ENCODE peak calls at places on chromosomes 16 and 17, in six cellular contexts. One of them, this sample, is unnamed.

GRCh38 chr17:81400939-81401726 is 5.9 kb downstream of the BAHCC1 start:
- DNase-seq in Caco-2: no peak
- DNase-seq in HAP-1: no peak
- DNase-seq in coronary artery: no peak
- DNase-seq in HepG2: no peak
- DNase-seq in heart right ventricle: no peak
- DNase-seq in this sample: no peak

GRCh38 chr17:34413443-34414076 is 50.5 kb upstream of the CCL1 start:
- DNase-seq in Caco-2: no peak
- DNase-seq in HAP-1: no peak
- DNase-seq in coronary artery: no peak
- DNase-seq in HepG2: no peak
- DNase-seq in heart right ventricle: no peak
- DNase-seq in this sample: no peak

GRCh38 chr16:57360321-57360935 is 1.8 kb downstream of the CCL22 start:
- DNase-seq in Caco-2: no peak
- DNase-seq in HAP-1: no peak
- DNase-seq in coronary artery: peak
- DNase-seq in HepG2: no peak
- DNase-seq in heart right ventricle: no peak
- DNase-seq in this sample: no peak

GRCh38 chr17:36937001-36937960 is at the start of gene LHX1:
- DNase-seq in Caco-2: peak
- DNase-seq in HAP-1: peak
- DNase-seq in coronary artery: no peak
- DNase-seq in HepG2: no peak
- DNase-seq in heart right ventricle: no peak
- DNase-seq in this sample: no peak

GRCh38 chr17:50459081-50459676 is 9.5 kb downstream of the CHAD start:
- DNase-seq in Caco-2: peak
- DNase-seq in HAP-1: no peak
- DNase-seq in coronary artery: no peak
- DNase-seq in HepG2: peak
- DNase-seq in heart right ventricle: no peak
- DNase-seq in this sample: no peak

GRCh38 chr17:49021095-49021767 is 24.0 kb downstream of the IGF2BP1 start:
- DNase-seq in Caco-2: peak
- DNase-seq in HAP-1: no peak
- DNase-seq in coronary artery: no peak
- DNase-seq in HepG2: peak
- DNase-seq in heart right ventricle: no peak
- DNase-seq in this sample: no peak

GRCh38 chr17:79843475-79843916 is 4.3 kb upstream of the CBX4 start:
- DNase-seq in Caco-2: peak
- DNase-seq in HAP-1: no peak
- DNase-seq in coronary artery: no peak
- DNase-seq in HepG2: no peak
- DNase-seq in heart right ventricle: no peak
- DNase-seq in this sample: no peak

GRCh38 chr16:87621550-87621829 is 19.2 kb downstream of the JPH3 start:
- DNase-seq in Caco-2: no peak
- DNase-seq in HAP-1: no peak
- DNase-seq in coronary artery: no peak
- DNase-seq in HepG2: no peak
- DNase-seq in heart right ventricle: no peak
- DNase-seq in this sample: no peak

GRCh38 chr17:43842975-43843325 is 4.0 kb upstream of the CD300LG start:
- DNase-seq in Caco-2: no peak
- DNase-seq in HAP-1: no peak
- DNase-seq in coronary artery: no peak
- DNase-seq in HepG2: no peak
- DNase-seq in heart right ventricle: no peak
- DNase-seq in this sample: no peak

GRCh38 chr17:62219500-62219899 is 154.4 kb upstream of the MED13 start:
- DNase-seq in Caco-2: no peak
- DNase-seq in HAP-1: no peak
- DNase-seq in coronary artery: no peak
- DNase-seq in HepG2: no peak
- DNase-seq in heart right ventricle: no peak
- DNase-seq in this sample: no peak

GRCh38 chr17:51275381-51275780 is 15.0 kb downstream of the UTP18 start:
- DNase-seq in Caco-2: no peak
- DNase-seq in HAP-1: no peak
- DNase-seq in coronary artery: no peak
- DNase-seq in HepG2: no peak
- DNase-seq in heart right ventricle: no peak
- DNase-seq in this sample: no peak

GRCh38 chr17:41915020-41915419 is 3.7 kb downstream of the ACLY start:
- DNase-seq in Caco-2: no peak
- DNase-seq in HAP-1: no peak
- DNase-seq in coronary artery: no peak
- DNase-seq in HepG2: no peak
- DNase-seq in heart right ventricle: no peak
- DNase-seq in this sample: no peak

GRCh38 chr17:81135503-81136283 is 29.6 kb upstream of the PVALEF start:
- DNase-seq in Caco-2: no peak
- DNase-seq in HAP-1: no peak
- DNase-seq in coronary artery: no peak
- DNase-seq in HepG2: no peak
- DNase-seq in heart right ventricle: no peak
- DNase-seq in this sample: no peak

GRCh38 chr17:74156878-74157277 is 46.6 kb upstream of the RPL38 start:
- DNase-seq in Caco-2: no peak
- DNase-seq in HAP-1: no peak
- DNase-seq in coronary artery: no peak
- DNase-seq in HepG2: no peak
- DNase-seq in heart right ventricle: no peak
- DNase-seq in this sample: no peak

GRCh38 chr16:59046335-59046734 is 312.2 kb upstream of the GOT2 start:
- DNase-seq in Caco-2: no peak
- DNase-seq in HAP-1: no peak
- DNase-seq in coronary artery: no peak
- DNase-seq in HepG2: no peak
- DNase-seq in heart right ventricle: no peak
- DNase-seq in this sample: no peak

GRCh38 chr16:58098207-58099096 is 30.7 kb downstream of the CFAP20 start:
- DNase-seq in Caco-2: no peak
- DNase-seq in HAP-1: no peak
- DNase-seq in coronary artery: no peak
- DNase-seq in HepG2: no peak
- DNase-seq in heart right ventricle: no peak
- DNase-seq in this sample: no peak

GRCh38 chr17:16422416-16422815 is 7.0 kb downstream of the TRPV2 start:
- DNase-seq in Caco-2: no peak
- DNase-seq in HAP-1: no peak
- DNase-seq in coronary artery: no peak
- DNase-seq in HepG2: no peak
- DNase-seq in heart right ventricle: no peak
- DNase-seq in this sample: no peak

GRCh38 chr16:28504707-28505404 is 1.8 kb downstream of the IL27 start:
- DNase-seq in Caco-2: peak
- DNase-seq in HAP-1: no peak
- DNase-seq in coronary artery: no peak
- DNase-seq in HepG2: no peak
- DNase-seq in heart right ventricle: no peak
- DNase-seq in this sample: no peak

GRCh38 chr17:31321481-31321880 is at the start of gene EVI2A:
- DNase-seq in Caco-2: no peak
- DNase-seq in HAP-1: peak
- DNase-seq in coronary artery: no peak
- DNase-seq in HepG2: no peak
- DNase-seq in heart right ventricle: peak
- DNase-seq in this sample: peak

GRCh38 chr17:49414271-49414621 is 436 bp downstream of the PHB1 start:
- DNase-seq in Caco-2: no peak
- DNase-seq in HAP-1: peak
- DNase-seq in coronary artery: no peak
- DNase-seq in HepG2: no peak
- DNase-seq in heart right ventricle: no peak
- DNase-seq in this sample: no peak

GRCh38 chr16:79089735-79090284 is 510.7 kb downstream of the MAF start:
- DNase-seq in Caco-2: no peak
- DNase-seq in HAP-1: no peak
- DNase-seq in coronary artery: no peak
- DNase-seq in HepG2: no peak
- DNase-seq in heart right ventricle: peak
- DNase-seq in this sample: no peak

GRCh38 chr17:17124341-17124740 is 81.8 kb downstream of the PLD6 start:
- DNase-seq in Caco-2: no peak
- DNase-seq in HAP-1: no peak
- DNase-seq in coronary artery: no peak
- DNase-seq in HepG2: no peak
- DNase-seq in heart right ventricle: no peak
- DNase-seq in this sample: no peak

GRCh38 chr17:7575959-7576358 is 3.5 kb upstream of the CD68 start:
- DNase-seq in Caco-2: no peak
- DNase-seq in HAP-1: no peak
- DNase-seq in coronary artery: no peak
- DNase-seq in HepG2: no peak
- DNase-seq in heart right ventricle: no peak
- DNase-seq in this sample: no peak
- H3K4me3 ChIP-seq in Caco-2: no peak
- H3K4me3 ChIP-seq in HAP-1: no peak
- H3K4me3 ChIP-seq in coronary artery: peak
- H3K4me3 ChIP-seq in HepG2: no peak
- H3K4me3 ChIP-seq in heart right ventricle: no peak
- H3K4me3 ChIP-seq in this sample: peak

DNA sequence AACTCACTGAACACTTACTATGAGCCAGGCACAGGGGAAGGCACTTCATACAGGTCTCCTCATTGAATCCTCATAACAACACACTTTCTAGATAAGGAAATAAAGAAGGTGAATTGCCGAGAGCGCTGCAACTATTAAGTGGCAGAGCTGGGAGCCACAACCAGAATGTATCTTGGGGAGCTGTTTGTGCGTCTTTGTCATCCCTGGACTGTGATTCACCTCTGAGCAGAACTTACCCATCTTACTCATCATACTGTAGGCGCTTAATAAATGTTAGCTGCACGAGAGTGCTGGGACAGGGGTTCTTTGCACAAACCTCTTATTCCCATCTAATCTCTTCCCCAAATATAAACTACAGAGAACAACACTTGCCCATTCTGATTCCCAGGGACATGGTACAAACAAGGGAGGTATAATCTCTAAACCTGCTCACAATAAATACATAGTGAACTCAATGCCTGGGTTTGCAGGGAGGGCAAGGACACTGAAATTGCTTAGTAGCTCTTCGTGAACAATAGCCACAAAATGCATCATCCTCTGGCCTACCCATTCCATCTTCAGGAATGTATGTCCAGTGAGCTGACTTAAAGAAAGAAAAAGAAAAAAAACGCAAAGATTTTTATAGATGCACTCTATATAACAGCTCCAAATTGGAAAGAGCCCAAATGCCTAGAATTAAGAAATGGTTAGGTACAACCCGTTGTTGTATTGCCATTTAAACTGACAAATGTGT is 43.0 kb downstream of the MYO18A start:
- DNase-seq in Caco-2: no peak
- DNase-seq in HAP-1: no peak
- DNase-seq in coronary artery: no peak
- DNase-seq in HepG2: no peak
- DNase-seq in heart right ventricle: no peak
- DNase-seq in this sample: no peak
- H3K4me3 ChIP-seq in Caco-2: no peak
- H3K4me3 ChIP-seq in HAP-1: no peak
- H3K4me3 ChIP-seq in coronary artery: no peak
- H3K4me3 ChIP-seq in HepG2: no peak
- H3K4me3 ChIP-seq in heart right ventricle: no peak
- H3K4me3 ChIP-seq in this sample: no peak

GRCh38 chr17:77802333-77802615 is 156.2 kb upstream of the TNRC6C start:
- DNase-seq in Caco-2: no peak
- DNase-seq in HAP-1: no peak
- DNase-seq in coronary artery: no peak
- DNase-seq in HepG2: no peak
- DNase-seq in heart right ventricle: no peak
- DNase-seq in this sample: no peak
- H3K4me3 ChIP-seq in Caco-2: no peak
- H3K4me3 ChIP-seq in HAP-1: no peak
- H3K4me3 ChIP-seq in coronary artery: no peak
- H3K4me3 ChIP-seq in HepG2: no peak
- H3K4me3 ChIP-seq in heart right ventricle: no peak
- H3K4me3 ChIP-seq in this sample: no peak

DNA sequence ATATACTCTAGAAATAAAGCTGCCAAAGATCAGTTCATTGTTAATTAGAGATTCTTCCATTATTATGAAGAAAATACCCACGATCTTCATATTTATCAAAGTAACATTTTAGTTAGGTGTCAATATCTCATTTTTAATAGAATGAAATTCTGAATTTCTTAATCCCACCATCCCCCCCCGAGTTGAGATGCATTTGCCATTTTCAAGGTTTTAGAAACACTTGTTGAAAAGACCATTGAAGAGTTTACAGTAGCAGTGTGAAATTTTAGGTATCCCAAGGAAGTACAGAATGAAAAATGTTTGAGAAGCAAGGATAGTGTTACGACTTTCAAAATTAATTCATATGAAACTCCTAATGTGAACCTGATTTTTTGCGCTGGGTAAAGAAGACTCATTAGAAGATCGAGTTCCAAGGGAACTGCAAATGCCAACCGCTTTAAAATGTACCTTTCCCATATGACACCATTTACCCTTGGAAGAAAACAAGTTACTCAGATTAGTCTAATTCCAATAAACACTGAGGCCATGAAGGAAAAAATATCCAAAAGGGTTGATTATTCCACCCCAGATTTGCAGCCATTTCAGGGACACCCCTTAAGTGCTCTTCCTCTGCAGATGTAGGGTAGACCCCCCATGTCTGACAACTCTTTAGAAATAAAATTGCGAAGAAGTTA is 731 bp downstream of the IKZF3 start:
- DNase-seq in Caco-2: no peak
- DNase-seq in HAP-1: no peak
- DNase-seq in coronary artery: no peak
- DNase-seq in HepG2: no peak
- DNase-seq in heart right ventricle: no peak
- DNase-seq in this sample: no peak
- H3K4me3 ChIP-seq in Caco-2: peak
- H3K4me3 ChIP-seq in HAP-1: no peak
- H3K4me3 ChIP-seq in coronary artery: peak
- H3K4me3 ChIP-seq in HepG2: no peak
- H3K4me3 ChIP-seq in heart right ventricle: no peak
- H3K4me3 ChIP-seq in this sample: no peak

GRCh38 chr16:11297492-11298142 is 16.5 kb upstream of the PRM1 start:
- DNase-seq in Caco-2: no peak
- DNase-seq in HAP-1: peak
- DNase-seq in coronary artery: peak
- DNase-seq in HepG2: peak
- DNase-seq in heart right ventricle: peak
- DNase-seq in this sample: no peak
- H3K4me3 ChIP-seq in Caco-2: no peak
- H3K4me3 ChIP-seq in HAP-1: no peak
- H3K4me3 ChIP-seq in coronary artery: peak
- H3K4me3 ChIP-seq in HepG2: peak
- H3K4me3 ChIP-seq in heart right ventricle: no peak
- H3K4me3 ChIP-seq in this sample: no peak

This sample was measured in HFF-Myc.